ENCODE peak calls at places on chromosomes 4 and X, in ten cellular contexts. U is stomach; F is colonic mucosa; H is tibial artery; I is pancreas; O is neural progenitor cell; Z is PC-9; A is CD4-positive, CD25-positive, alpha-beta regulatory T cell; V is coronary artery; B is GM12878. N is an unnamed sample.

GRCh38 chr4:3262208-3263052 is 13.5 kb downstream of the MSANTD1 start:
- DNase-seq in U (peak; percentile 17), I (no peak), O (peak; percentile 0), V (peak; percentile 64), B (no peak), A (no peak), F (peak; percentile 13), Z (no peak), H (no peak), N (no peak)

GRCh38 chr4:106444557-106444956 is 76.0 kb upstream of the GIMD1 start:
- DNase-seq in H (no peak), Z (no peak), F (no peak), U (no peak), A (no peak), O (no peak), I (no peak), B (no peak), V (no peak), N (no peak)

GRCh38 chr4:37670249-37670648 is 15.9 kb downstream of the RELL1 start:
- DNase-seq in U (no peak), F (no peak), V (no peak), I (no peak), B (no peak), H (no peak), Z (no peak), A (no peak), O (no peak), N (no peak)

GRCh38 chrX:13263560-13264251 is 56.1 kb downstream of the ATXN3L start:
- DNase-seq in V (no peak), A (no peak), H (no peak), U (no peak), I (no peak), F (no peak), O (no peak), B (peak; percentile 66), Z (no peak), N (no peak)

GRCh38 chr4:109072595-109072994 is 229.9 kb downstream of the COL25A1 start:
- DNase-seq in U (no peak), B (no peak), O (no peak), H (no peak), A (no peak), I (no peak), F (no peak), Z (no peak), V (no peak), N (no peak)

GRCh38 chrX:110454336-110454735 is 95.7 kb downstream of the RTL9 start:
- DNase-seq in F (no peak), H (no peak), A (no peak), Z (no peak), U (no peak), I (no peak), O (no peak), B (no peak), V (no peak), N (peak; percentile 40)

GRCh38 chr4:36011381-36011780 is 232.9 kb downstream of the ARAP2 start:
- DNase-seq in I (no peak), V (no peak), O (no peak), U (no peak), B (no peak), H (no peak), Z (no peak), F (no peak), A (no peak), N (no peak)

GRCh38 chrX:119784747-119785446 is 6.5 kb downstream of the RPL39 start:
- DNase-seq in F (peak; percentile 37), V (no peak), H (no peak), B (no peak), O (peak; percentile 24), Z (peak; percentile 58), A (peak; percentile 23), I (no peak), U (peak; percentile 44), N (no peak)

GRCh38 chrX:106670631-106671030 is 55.9 kb upstream of the RNF128 start:
- DNase-seq in Z (no peak), V (no peak), B (no peak), U (no peak), I (no peak), O (no peak), H (no peak), A (no peak), F (no peak), N (no peak)

GRCh38 chrX:71578253-71579135 is at the start of gene GCNA:
- DNase-seq in U (no peak), V (no peak), O (no peak), I (peak; percentile 55), A (no peak), F (no peak), Z (no peak), B (no peak), H (no peak), N (no peak)

GRCh38 chr4:3470244-3471097 is 7.4 kb downstream of the DOK7 start:
- DNase-seq in Z (peak; percentile 47), V (no peak), F (peak; percentile 69), A (no peak), H (no peak), U (peak; percentile 74), O (peak; percentile 2), I (peak; percentile 82), B (no peak), N (no peak)

GRCh38 chr4:87913871-87914270 is 61.6 kb upstream of the SPP1 start:
- DNase-seq in O (no peak), Z (no peak), I (no peak), F (no peak), U (no peak), B (no peak), H (no peak), A (no peak), V (no peak), N (no peak)

GRCh38 chrX:110222497-110223257 is 95.2 kb downstream of the AMMECR1 start:
- DNase-seq in F (no peak), I (no peak), O (no peak), H (no peak), A (no peak), V (no peak), B (no peak), U (no peak), Z (no peak), N (no peak)

GRCh38 chrX:1412551-1413161 is 20.7 kb upstream of the SLC25A6 start:
- DNase-seq in I (peak; percentile 22), V (no peak), O (no peak), B (no peak), A (no peak), H (peak; percentile 59), F (no peak), U (no peak), Z (no peak), N (no peak)

GRCh38 chrX:49879656-49880277 is 483 bp downstream of the USP27X start:
- DNase-seq in I (no peak), A (no peak), Z (no peak), U (no peak), B (no peak), H (no peak), F (no peak), O (no peak), V (no peak), N (no peak)

GRCh38 chrX:49878128-49878833 is 1.0 kb upstream of the USP27X start:
- DNase-seq in F (no peak), Z (no peak), A (no peak), B (no peak), I (peak; percentile 68), V (no peak), U (no peak), H (no peak), O (peak; percentile 32), N (no peak)

GRCh38 chrX:49877397-49878101 is 1.7 kb upstream of the USP27X start:
- DNase-seq in V (no peak), U (peak; percentile 58), B (no peak), H (no peak), F (no peak), I (no peak), A (no peak), O (no peak), Z (no peak), N (no peak)

GRCh38 chrX:49880668-49881067 is 1.4 kb downstream of the USP27X start:
- DNase-seq in I (no peak), F (no peak), Z (no peak), V (no peak), A (no peak), U (no peak), O (no peak), H (no peak), B (no peak), N (no peak)

DNA sequence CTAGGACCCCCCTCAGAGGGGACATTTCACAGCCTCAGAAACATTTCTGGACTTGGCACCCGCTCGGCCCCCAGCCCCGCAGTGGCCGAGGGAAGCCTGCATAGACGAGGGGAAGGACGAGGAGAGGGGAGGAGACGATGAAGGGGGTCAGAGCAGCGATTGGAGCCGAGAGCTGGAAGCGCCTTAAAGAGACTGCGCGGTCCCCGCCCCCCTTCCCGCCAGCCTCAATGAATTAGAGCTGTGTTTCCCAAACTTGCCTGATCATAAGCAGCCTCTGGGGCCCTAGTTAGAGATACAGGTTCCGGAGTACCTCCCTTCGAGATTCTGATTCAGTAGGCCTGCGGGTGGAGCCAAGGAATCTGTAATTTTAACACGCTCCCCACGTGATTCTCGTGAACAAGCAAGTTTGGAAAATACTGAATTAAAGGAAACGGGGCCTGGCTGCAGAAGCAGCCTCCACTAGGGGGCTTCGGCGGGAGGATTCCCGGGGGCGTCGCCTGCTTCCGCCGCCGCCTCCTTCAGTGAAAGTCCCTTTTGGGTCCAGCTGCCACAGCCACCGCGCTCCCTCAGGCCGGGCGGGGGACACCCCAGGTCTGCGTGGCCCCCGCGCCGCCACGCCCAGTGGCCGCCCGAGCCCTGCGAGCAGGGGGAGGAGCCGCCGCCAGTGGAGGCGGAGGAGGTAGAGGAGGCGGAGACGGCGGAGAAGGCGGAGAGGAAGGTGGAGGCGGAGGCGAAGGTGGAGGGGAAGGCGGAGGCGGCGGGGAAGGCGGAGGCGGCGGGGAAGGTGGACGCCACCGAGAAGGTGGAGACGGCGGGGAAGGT is at the start of gene USP27X:
- DNase-seq in A (peak; percentile 78), Z (peak; percentile 38), V (peak; percentile 85), I (peak; percentile 92), U (peak; percentile 81), F (peak; percentile 82), H (peak; percentile 88), O (peak; percentile 91), B (peak; percentile 27), N (peak; percentile 72)
- H3K27ac ChIP-seq in A (peak within 1 kb of the TSS; percentile 58), Z (no peak within 1 kb of the TSS), V (peak within 1 kb of the TSS; percentile 79), I (peak within 1 kb of the TSS; percentile 74), U (peak within 1 kb of the TSS; percentile 79), F (peak within 1 kb of the TSS; percentile 52), H (peak within 1 kb of the TSS; percentile 94), O (no peak within 1 kb of the TSS), B (no peak within 1 kb of the TSS), N (peak within 1 kb of the TSS; percentile 82)

GRCh38 chr4:108033348-108033747 is 43.7 kb downstream of the HADH start:
- DNase-seq in U (no peak), Z (no peak), A (no peak), I (no peak), O (no peak), V (no peak), H (no peak), F (no peak), B (no peak), N (no peak)
- H3K27ac ChIP-seq in U (no peak overlapping the region), Z (no peak overlapping the region), A (peak overlapping the region; percentile 30), I (no peak overlapping the region), O (no peak overlapping the region), V (no peak overlapping the region), H (no peak overlapping the region), F (no peak overlapping the region), B (no peak overlapping the region), N (no peak overlapping the region)

GRCh38 chr4:99832313-99832712 is 15.7 kb downstream of the DAPP1 start:
- DNase-seq in F (peak; percentile 28), B (no peak), A (no peak), O (no peak), H (no peak), I (no peak), Z (no peak), U (peak; percentile 32), V (no peak), N (no peak)
- H3K27ac ChIP-seq in F (no peak overlapping the region), B (no peak overlapping the region), A (no peak overlapping the region), O (no peak overlapping the region), H (peak overlapping the region; percentile 19), I (no peak overlapping the region), Z (no peak overlapping the region), U (no peak overlapping the region), V (peak overlapping the region; percentile 1), N (no peak overlapping the region)

GRCh38 chr4:121126449-121127006 is 37.6 kb downstream of the TNIP3 start:
- DNase-seq in Z (no peak), U (no peak), O (no peak), V (no peak), F (no peak), A (no peak), B (no peak), I (no peak), H (no peak), N (no peak)
- H3K27ac ChIP-seq in Z (no peak overlapping the region), U (no peak overlapping the region), O (no peak overlapping the region), V (no peak overlapping the region), F (no peak overlapping the region), A (no peak overlapping the region), B (no peak overlapping the region), I (no peak overlapping the region), H (no peak overlapping the region), N (no peak overlapping the region)

N was measured in substantia nigra.